ENCODE peak calls at places on chromosomes 6 and 20, in five cellular contexts. C, Q, Z, U and S are unnamed samples.

GRCh38 chr20:9838035-9838377 is 870 bp downstream of the PAK5 start:
- DNase-seq in C (no peak), Q (peak; percentile 11), Z (no peak), U (no peak), S (no peak)

GRCh38 chr6:45724511-45724910 is 291.1 kb downstream of the CLIC5 start:
- DNase-seq in C (no peak), Q (peak; percentile 72), Z (peak; percentile 68), U (peak; percentile 84), S (peak; percentile 32)

GRCh38 chr20:43953919-43954617 is 39.4 kb downstream of the TOX2 start:
- DNase-seq in C (no peak), Q (no peak), Z (peak; percentile 47), U (no peak), S (no peak)

GRCh38 chr6:31157543-31158139 is at the start of gene CCHCR1:
- DNase-seq in C (no peak), Q (no peak), Z (peak; percentile 33), U (no peak), S (no peak)

GRCh38 chr6:404685-405423 is 13.3 kb downstream of the IRF4 start:
- DNase-seq in C (no peak), Q (no peak), Z (no peak), U (no peak), S (no peak)

GRCh38 chr6:52503853-52504777 is 72.7 kb downstream of the TRAM2 start:
- DNase-seq in C (no peak), Q (peak; percentile 99), Z (peak; percentile 97), U (peak; percentile 87), S (peak; percentile 78)

GRCh38 chr6:46022110-46022948 is 6.7 kb upstream of the CLIC5 start:
- DNase-seq in C (no peak), Q (no peak), Z (no peak), U (no peak), S (no peak)

GRCh38 chr20:12535770-12536169 is 473.0 kb upstream of the SPTLC3 start:
- DNase-seq in C (no peak), Q (no peak), Z (no peak), U (no peak), S (no peak)

GRCh38 chr6:136547336-136547735 is 2.9 kb downstream of the MAP7 start:
- DNase-seq in C (no peak), Q (peak; percentile 35), Z (peak; percentile 81), U (peak; percentile 45), S (peak; percentile 56)

GRCh38 chr20:6057704-6058103 is 3.8 kb upstream of the LRRN4 start:
- DNase-seq in C (no peak), Q (no peak), Z (no peak), U (no peak), S (no peak)

GRCh38 chr6:10409160-10409765 is 5.6 kb downstream of the TFAP2A start:
- DNase-seq in C (no peak), Q (peak; percentile 45), Z (no peak), U (no peak), S (no peak)
- TF ChIP-seq EZH2 in C (no peak), Q (no peak), Z (peak; percentile 72), U (no peak), S (peak; percentile 77)

GRCh38 chr6:108117427-108118358 is 43.2 kb upstream of the OSTM1 start:
- DNase-seq in C (no peak), Q (peak; percentile 25), Z (peak; percentile 41), U (peak; percentile 28), S (peak; percentile 47)
- TF ChIP-seq EZH2 in C (peak; percentile 81), Q (peak; percentile 40), Z (peak; percentile 95), U (peak; percentile 73), S (peak; percentile 94)

DNA sequence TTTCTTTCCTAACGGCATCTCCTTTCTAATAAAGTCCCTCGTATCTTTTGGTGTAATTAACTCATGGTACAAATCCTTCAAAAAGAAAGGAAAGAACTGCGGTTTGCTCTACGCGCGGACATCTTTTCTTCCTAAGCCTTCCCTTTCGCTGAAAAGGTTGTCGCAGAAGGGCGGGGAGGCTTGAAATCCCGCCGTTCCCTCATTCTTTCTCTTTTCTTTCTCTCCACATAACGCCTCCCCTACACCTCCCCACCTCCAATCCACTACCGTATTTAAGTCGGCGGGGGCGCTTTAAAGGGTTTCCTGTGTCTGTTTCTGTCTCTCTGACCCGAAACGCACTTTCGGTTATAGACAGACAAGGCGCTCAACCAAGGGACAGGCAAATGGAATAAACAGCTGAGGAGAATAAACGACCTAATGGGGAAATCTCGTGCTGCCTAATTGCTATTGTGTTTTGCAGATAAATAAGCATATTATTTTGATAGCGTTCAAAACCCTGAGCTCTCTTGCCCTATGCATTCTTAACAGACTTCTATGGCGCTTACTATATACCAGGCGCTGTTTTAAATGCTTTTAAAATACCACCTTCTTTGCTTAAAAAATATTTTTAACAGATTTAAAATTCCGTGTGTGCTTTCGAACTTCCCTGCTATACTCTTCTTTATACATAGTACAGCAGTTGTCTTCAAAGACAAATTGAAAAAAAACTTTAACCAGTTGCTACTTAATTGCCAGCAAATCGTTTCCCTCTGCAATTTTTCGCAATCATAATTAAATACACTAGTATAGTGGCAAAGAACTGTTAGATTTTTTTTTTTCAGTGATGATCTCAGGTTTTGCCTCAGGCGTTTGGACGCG is 2.5 kb upstream of the HEY2 start:
- DNase-seq in C (peak; percentile 59), Q (peak; percentile 14), Z (peak; percentile 50), U (peak; percentile 45), S (peak; percentile 62)
- TF ChIP-seq EZH2 in C (peak; percentile 93), Q (peak; percentile 84), Z (peak; percentile 78), U (no peak), S (no peak)

DNA sequence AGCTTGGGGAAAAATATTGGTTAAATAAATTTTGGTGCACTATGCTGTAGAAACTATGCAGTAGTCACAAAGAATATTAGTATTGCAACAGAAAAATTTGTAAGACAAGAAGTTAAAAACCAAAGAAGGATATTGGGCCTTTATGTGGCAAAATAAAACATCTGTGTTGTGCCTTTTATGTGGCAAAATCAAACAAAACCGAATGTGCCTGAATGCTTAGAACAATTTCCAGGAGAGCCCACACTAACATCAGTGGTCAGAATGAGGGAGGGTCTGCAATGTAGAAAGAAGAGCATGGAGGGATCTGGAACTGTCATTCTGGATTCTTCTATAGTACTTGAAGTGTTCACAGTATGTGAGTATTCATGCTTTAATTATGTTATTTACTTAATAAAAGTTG is 75.2 kb downstream of the L3MBTL3 start:
- DNase-seq in C (no peak), Q (no peak), Z (no peak), U (no peak), S (no peak)
- TF ChIP-seq EZH2 in C (no peak), Q (no peak), Z (no peak), U (no peak), S (no peak)

DNA sequence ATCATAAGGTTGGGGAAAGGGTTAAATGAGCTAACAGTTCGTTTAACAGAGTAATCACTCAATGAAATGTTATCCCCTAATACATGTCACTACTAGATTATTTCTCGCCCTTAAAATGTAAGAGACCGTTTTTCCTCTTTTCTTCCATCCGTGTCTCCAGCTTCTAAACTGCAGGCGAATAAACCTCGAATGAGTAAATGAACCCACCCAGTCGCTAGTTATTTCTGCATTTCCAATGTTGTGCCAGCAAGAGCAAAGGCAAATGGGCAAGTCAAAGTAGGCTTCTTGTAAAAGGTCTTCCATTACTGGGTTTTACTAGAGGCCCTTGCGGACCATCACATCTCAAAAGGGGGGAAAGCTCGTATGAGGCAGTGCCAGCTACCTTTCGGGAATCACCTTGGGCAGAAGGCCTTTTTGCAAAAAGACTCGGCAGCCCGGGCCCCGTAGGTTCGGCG is 400 bp upstream of the SMAP1 start:
- DNase-seq in C (no peak), Q (no peak), Z (no peak), U (peak; percentile 2), S (no peak)
- TF ChIP-seq EZH2 in C (no peak), Q (no peak), Z (no peak), U (no peak), S (no peak)

GRCh38 chr6:157083343-157083742 is 240.0 kb downstream of the TMEM242 start:
- DNase-seq in C (no peak), Q (no peak), Z (no peak), U (no peak), S (no peak)
- TF ChIP-seq EZH2 in C (no peak), Q (no peak), Z (no peak), U (no peak), S (no peak)